ENCODE peak calls at places on chromosome 18, in eight cellular contexts. Q, R, U, C, E, N, B and F are unnamed samples.

GRCh38 chr18:68177807-68178702 is 536.9 kb downstream of the TMX3 start:
- DNase-seq in Q (no peak), R (peak), B (no peak), C (no peak), N (no peak), U (no peak), E (no peak), F (peak)

GRCh38 chr18:68660355-68661183 is 54.3 kb downstream of the TMX3 start:
- DNase-seq in N (no peak), E (peak), U (no peak), R (peak), C (no peak), Q (no peak), B (no peak), F (peak)

GRCh38 chr18:9827856-9828793 is 57.6 kb upstream of the TXNDC2 start:
- DNase-seq in C (no peak), N (no peak), E (peak), R (peak), B (no peak), U (no peak), Q (peak), F (peak)

GRCh38 chr18:48607049-48607984 is 68.5 kb downstream of the CTIF start:
- DNase-seq in R (peak), N (no peak), Q (no peak), B (no peak), E (no peak), C (no peak), U (peak), F (peak)

GRCh38 chr18:43620936-43621335 is 343.6 kb upstream of the SYT4 start:
- DNase-seq in C (no peak), Q (no peak), N (no peak), E (peak), B (no peak), U (no peak), R (peak), F (peak)

GRCh38 chr18:74346206-74346605 is 30.6 kb downstream of the C18orf63 start:
- DNase-seq in E (no peak), N (no peak), C (no peak), B (no peak), Q (no peak), U (no peak), R (no peak), F (no peak)

GRCh38 chr18:58635891-58636290 is 7.0 kb upstream of the ALPK2 start:
- DNase-seq in R (peak), B (no peak), Q (no peak), N (no peak), E (peak), U (no peak), C (no peak), F (peak)

GRCh38 chr18:3454365-3455089 is 4.6 kb downstream of the TGIF1 start:
- DNase-seq in E (peak), R (peak), Q (no peak), B (no peak), U (no peak), C (no peak), N (no peak), F (peak)

GRCh38 chr18:41038071-41038470 is 917.0 kb upstream of the PIK3C3 start:
- DNase-seq in R (no peak), Q (no peak), E (no peak), N (no peak), B (no peak), C (no peak), U (no peak), F (no peak)

GRCh38 chr18:10420561-10421352 is 33.7 kb upstream of the APCDD1 start:
- DNase-seq in U (no peak), C (no peak), R (no peak), B (no peak), Q (no peak), N (no peak), E (no peak), F (no peak)

GRCh38 chr18:7870855-7871254 is 303.7 kb downstream of the PTPRM start:
- DNase-seq in C (no peak), B (no peak), E (no peak), Q (no peak), R (no peak), N (no peak), U (no peak), F (no peak)

GRCh38 chr18:49055787-49056186 is 105.0 kb upstream of the SMAD7 start:
- DNase-seq in B (no peak), U (peak), C (no peak), E (peak), Q (peak), N (no peak), R (peak), F (peak)

GRCh38 chr18:5941869-5942268 is 46.5 kb upstream of the TMEM200C start:
- DNase-seq in C (no peak), N (no peak), U (no peak), R (no peak), B (no peak), Q (no peak), E (no peak), F (no peak)

GRCh38 chr18:68164909-68165308 is 550.0 kb downstream of the TMX3 start:
- DNase-seq in Q (no peak), C (no peak), E (no peak), B (no peak), U (no peak), R (no peak), N (no peak), F (no peak)

GRCh38 chr18:6362559-6363129 is 52.1 kb downstream of the L3MBTL4 start:
- DNase-seq in E (no peak), B (no peak), C (no peak), R (no peak), U (no peak), Q (no peak), N (no peak), F (no peak)

GRCh38 chr18:76730901-76731300 is 91.5 kb upstream of the ZNF236 start:
- DNase-seq in Q (no peak), U (no peak), B (no peak), E (no peak), R (no peak), C (no peak), N (no peak), F (no peak)

GRCh38 chr18:51149605-51150429 is 47.7 kb downstream of the MEX3C start:
- DNase-seq in N (no peak), Q (no peak), R (peak), E (no peak), B (no peak), C (no peak), U (no peak), F (peak)

GRCh38 chr18:26960901-26961300 is 95.4 kb upstream of the AQP4 start:
- DNase-seq in R (no peak), C (no peak), E (no peak), N (no peak), U (no peak), B (no peak), Q (no peak), F (no peak)

GRCh38 chr18:9135912-9136314 is 668 bp upstream of the ANKRD12 start:
- DNase-seq in U (no peak), Q (no peak), E (peak), B (peak), R (peak), N (peak), C (peak), F (no peak)

GRCh38 chr18:56240405-56240804 is 398.0 kb downstream of the TXNL1 start:
- DNase-seq in N (no peak), E (no peak), B (no peak), R (peak), U (no peak), C (no peak), Q (no peak), F (no peak)

GRCh38 chr18:59876310-59876626 is 23.5 kb upstream of the PMAIP1 start:
- DNase-seq in C (no peak), B (no peak), N (no peak), Q (no peak), U (no peak), E (no peak), R (no peak), F (no peak)

GRCh38 chr18:76685402-76685801 is 137.0 kb upstream of the ZNF236 start:
- DNase-seq in Q (no peak), N (no peak), E (no peak), C (no peak), U (no peak), B (no peak), R (no peak), F (no peak)